ENCODE peak calls at places on chromosome 3, in four cellular contexts. K, J, X and O are unnamed samples.

GRCh38 chr3:136621628-136622027 is 130.6 kb downstream of the STAG1 start:
- DNase-seq in K (no peak), J (no peak), X (no peak), O (no peak)

GRCh38 chr3:149970716-149971402 is at the start of gene PFN2:
- DNase-seq in K (peak), J (peak), X (peak), O (peak)

GRCh38 chr3:101179637-101180036 is 140.7 kb downstream of the IMPG2 start:
- DNase-seq in K (no peak), J (no peak), X (no peak), O (no peak)

GRCh38 chr3:108202080-108202479 is 20.1 kb downstream of the IFT57 start:
- DNase-seq in K (no peak), J (no peak), X (no peak), O (no peak)

GRCh38 chr3:31312400-31312799 is 220.3 kb upstream of the STT3B start:
- DNase-seq in K (no peak), J (peak), X (no peak), O (no peak)

GRCh38 chr3:4723921-4724698 is 231.0 kb downstream of the ITPR1 start:
- DNase-seq in K (no peak), J (no peak), X (no peak), O (no peak)

GRCh38 chr3:41600616-41601015 is 361.3 kb downstream of the ULK4 start:
- DNase-seq in K (no peak), J (no peak), X (no peak), O (no peak)

GRCh38 chr3:193771011-193771697 is 178.1 kb downstream of the OPA1 start:
- DNase-seq in K (no peak), J (no peak), X (no peak), O (no peak)

GRCh38 chr3:52503788-52504424 is 8.8 kb downstream of the STAB1 start:
- DNase-seq in K (no peak), J (no peak), X (no peak), O (no peak)

GRCh38 chr3:74287557-74287956 is 326.9 kb downstream of the CNTN3 start:
- DNase-seq in K (no peak), J (no peak), X (no peak), O (no peak)

GRCh38 chr3:50112462-50112861 is 23.7 kb downstream of the RBM5 start:
- DNase-seq in K (no peak), J (no peak), X (no peak), O (no peak)

GRCh38 chr3:22731901-22732300 is 471.2 kb upstream of the UBE2E2 start:
- DNase-seq in K (no peak), J (no peak), X (no peak), O (no peak)

GRCh38 chr3:189304465-189305341 is 132.9 kb downstream of the TPRG1 start:
- DNase-seq in K (no peak), J (no peak), X (no peak), O (no peak)

GRCh38 chr3:68931406-68932149 is 769 bp downstream of the TAFA4 start:
- DNase-seq in K (no peak), J (no peak), X (no peak), O (no peak)

GRCh38 chr3:192901435-192901834 is 16.2 kb downstream of the MB21D2 start:
- DNase-seq in K (no peak), J (no peak), X (no peak), O (no peak)

GRCh38 chr3:147915057-147915456 is 505.9 kb downstream of the ZIC1 start:
- DNase-seq in K (no peak), J (no peak), X (no peak), O (no peak)

GRCh38 chr3:133887951-133888703 is 7.6 kb downstream of the RAB6B start:
- DNase-seq in K (no peak), J (peak), X (no peak), O (no peak)

GRCh38 chr3:54818942-54819341 is 108.9 kb downstream of the LRTM1 start:
- DNase-seq in K (no peak), J (no peak), X (no peak), O (no peak)

GRCh38 chr3:186938716-186939115 is 8.4 kb downstream of the ST6GAL1 start:
- DNase-seq in K (no peak), J (no peak), X (no peak), O (no peak)

GRCh38 chr3:184255291-184256039 is 5.9 kb downstream of the CAMK2N2 start:
- DNase-seq in K (no peak), J (no peak), X (peak), O (no peak)

GRCh38 chr3:53581671-53582070 is 87.3 kb downstream of the CACNA1D start:
- DNase-seq in K (no peak), J (peak), X (no peak), O (no peak)

GRCh38 chr3:134315286-134316106 is 58.8 kb downstream of the AMOTL2 start:
- DNase-seq in K (no peak), J (no peak), X (peak), O (no peak)

GRCh38 chr3:140545756-140546155 is 132.1 kb upstream of the TRIM42 start:
- DNase-seq in K (no peak), J (no peak), X (no peak), O (no peak)